ENCODE peak calls at places on chromosomes 11 and 22, in ten cellular contexts. M is stimulated activated effector memory CD8-positive, alpha-beta T cell treated with anti-CD3 and anti-CD28 coated beads, Interleukin-12 subunit alpha, Interleukin-12 subunit beta, amount 100 ng/mL, for 72 hours; O is H4; R is EL; A is dorsolateral prefrontal cortex; W is ACHN; V is NCI-H1092 treated with DMSO at 0.1 percent for 48 hours; B is pancreas; C is CD8-positive, alpha-beta T cell; N is left ventricle myocardium inferior. K is an unnamed sample.

GRCh38 chr11:119305556-119306372 is 11.2 kb downstream of the MCAM start:
- DNase-seq in A (no peak), M (no peak), O (no peak), V (no peak), C (no peak), W (no peak), N (no peak), R (no peak), B (no peak), K (no peak)

GRCh38 chr11:72932132-72932570 is 117.9 kb downstream of the ATG16L2 start:
- DNase-seq in N (no peak), A (no peak), R (peak; percentile 46), B (no peak), O (no peak), C (no peak), M (no peak), V (no peak), W (no peak), K (no peak)

GRCh38 chr11:66068154-66068821 is 1.8 kb upstream of the PACS1 start:
- DNase-seq in M (peak; percentile 86), N (peak; percentile 69), O (peak; percentile 66), V (peak; percentile 63), A (peak; percentile 64), R (peak; percentile 72), B (peak; percentile 57), C (peak; percentile 82), W (peak; percentile 69), K (peak; percentile 63)

GRCh38 chr11:8810331-8811301 is 100.4 kb upstream of the AKIP1 start:
- DNase-seq in O (no peak), N (peak; percentile 81), R (peak; percentile 80), M (no peak), V (peak; percentile 84), B (peak; percentile 87), C (no peak), A (peak; percentile 85), W (peak; percentile 70), K (no peak)

GRCh38 chr11:124798991-124799383 is 1.2 kb downstream of the MSANTD2 start:
- DNase-seq in C (no peak), M (no peak), R (peak; percentile 79), O (peak; percentile 88), V (no peak), A (no peak), N (no peak), B (no peak), W (peak; percentile 56), K (peak; percentile 49)

GRCh38 chr11:16606784-16607674 is 131.4 kb upstream of the C11orf58 start:
- DNase-seq in R (peak; percentile 47), A (no peak), C (no peak), V (peak; percentile 75), B (peak; percentile 43), M (no peak), W (peak; percentile 30), N (peak; percentile 68), O (no peak), K (no peak)

GRCh38 chr11:44377121-44377520 is 67.2 kb upstream of the ALX4 start:
- DNase-seq in W (no peak), N (no peak), A (no peak), R (no peak), M (no peak), B (no peak), C (no peak), O (no peak), V (no peak), K (no peak)

GRCh38 chr22:30636226-30637077 is 871 bp downstream of the SLC35E4 start:
- DNase-seq in M (peak; percentile 68), C (peak; percentile 18), O (no peak), A (peak; percentile 64), R (peak; percentile 29), W (no peak), N (peak; percentile 29), V (no peak), B (peak; percentile 36), K (no peak)

GRCh38 chr11:118911113-118911879 is 14.4 kb downstream of the BCL9L start:
- DNase-seq in M (no peak), V (no peak), A (no peak), W (peak; percentile 65), C (no peak), O (peak; percentile 66), B (peak; percentile 48), N (no peak), R (peak; percentile 77), K (no peak)

GRCh38 chr11:62501432-62501891 is 45.1 kb downstream of the AHNAK start:
- DNase-seq in N (peak; percentile 73), W (no peak), A (peak; percentile 87), C (no peak), B (no peak), V (peak; percentile 67), M (no peak), O (no peak), R (no peak), K (no peak)

GRCh38 chr22:45180280-45180679 is 16.6 kb downstream of the NUP50 start:
- DNase-seq in V (no peak), O (no peak), N (no peak), W (no peak), M (no peak), B (no peak), R (no peak), A (no peak), C (no peak), K (no peak)

GRCh38 chr11:10041803-10042202 is 252.2 kb downstream of the SBF2 start:
- DNase-seq in M (no peak), A (no peak), W (no peak), O (no peak), R (no peak), N (no peak), B (no peak), C (no peak), V (no peak), K (no peak)

GRCh38 chr11:126392638-126393023 is 37.1 kb downstream of the ST3GAL4 start:
- DNase-seq in W (no peak), O (no peak), B (no peak), R (no peak), A (peak; percentile 26), V (no peak), C (no peak), M (no peak), N (no peak), K (peak; percentile 17)

GRCh38 chr22:46083383-46084350 is 66.7 kb upstream of the PPARA start:
- DNase-seq in O (no peak), B (no peak), N (peak; percentile 16), R (no peak), A (peak; percentile 39), V (no peak), W (no peak), C (no peak), M (no peak), K (no peak)

GRCh38 chr11:115303304-115303703 is 200.9 kb downstream of the CADM1 start:
- DNase-seq in R (no peak), V (peak; percentile 13), M (no peak), C (no peak), N (no peak), A (no peak), W (no peak), B (no peak), O (no peak), K (no peak)

GRCh38 chr11:133302056-133302455 is 230.2 kb downstream of the OPCML start:
- DNase-seq in B (no peak), W (no peak), N (no peak), V (no peak), O (no peak), A (no peak), C (no peak), M (no peak), R (no peak), K (no peak)

GRCh38 chr22:27554106-27554814 is 247.3 kb downstream of the MN1 start:
- DNase-seq in B (no peak), C (no peak), M (no peak), R (peak; percentile 24), W (no peak), A (no peak), O (no peak), N (no peak), V (no peak), K (no peak)

GRCh38 chr22:45968003-45968650 is 8.8 kb downstream of the WNT7B start:
- DNase-seq in O (no peak), M (no peak), C (no peak), N (no peak), A (no peak), V (no peak), W (no peak), R (peak; percentile 35), B (no peak), K (no peak)

GRCh38 chr11:12787847-12788246 is 113.6 kb downstream of the TEAD1 start:
- DNase-seq in M (no peak), W (peak; percentile 52), V (no peak), A (no peak), N (no peak), B (no peak), R (peak; percentile 88), O (peak; percentile 51), C (no peak), K (no peak)

K was measured in Jurkat, Clone E6-1.